ENCODE peak calls at places on chromosomes 3 and 15, in ten cellular contexts. One of them, this sample, is unnamed. For H3K9me3, the result is how much of the 10 kb centered on the place peaks cover.

GRCh38 chr15:66852064-66852905 is 150.2 kb downstream of the SMAD6 start:
- DNase-seq in transverse colon: no peak
- DNase-seq in A549: no peak
- DNase-seq in stomach: peak
- DNase-seq in GM12878: no peak
- DNase-seq in ovary: no peak
- DNase-seq in tibial nerve: no peak
- DNase-seq in HepG2: no peak
- DNase-seq in sigmoid colon: peak
- DNase-seq in H1: peak
- DNase-seq in this sample: no peak

GRCh38 chr15:81526029-81526428 is 152.0 kb upstream of the TMC3 start:
- DNase-seq in transverse colon: no peak
- DNase-seq in A549: no peak
- DNase-seq in stomach: no peak
- DNase-seq in GM12878: no peak
- DNase-seq in ovary: no peak
- DNase-seq in tibial nerve: no peak
- DNase-seq in HepG2: no peak
- DNase-seq in sigmoid colon: no peak
- DNase-seq in H1: no peak
- DNase-seq in this sample: no peak

GRCh38 chr3:50609743-50610085 is 1.9 kb downstream of the CISH start:
- DNase-seq in transverse colon: no peak
- DNase-seq in A549: no peak
- DNase-seq in stomach: no peak
- DNase-seq in GM12878: no peak
- DNase-seq in ovary: no peak
- DNase-seq in tibial nerve: no peak
- DNase-seq in HepG2: no peak
- DNase-seq in sigmoid colon: no peak
- DNase-seq in H1: no peak
- DNase-seq in this sample: no peak

GRCh38 chr15:66789029-66790025 is 87.3 kb downstream of the SMAD6 start:
- DNase-seq in transverse colon: peak
- DNase-seq in A549: peak
- DNase-seq in stomach: peak
- DNase-seq in GM12878: no peak
- DNase-seq in ovary: peak
- DNase-seq in tibial nerve: peak
- DNase-seq in HepG2: peak
- DNase-seq in sigmoid colon: no peak
- DNase-seq in H1: no peak
- DNase-seq in this sample: peak

GRCh38 chr15:87547470-87548181 is 708.9 kb downstream of the NTRK3 start:
- DNase-seq in transverse colon: no peak
- DNase-seq in A549: no peak
- DNase-seq in stomach: no peak
- DNase-seq in GM12878: no peak
- DNase-seq in ovary: no peak
- DNase-seq in tibial nerve: no peak
- DNase-seq in HepG2: no peak
- DNase-seq in sigmoid colon: no peak
- DNase-seq in H1: no peak
- DNase-seq in this sample: no peak

GRCh38 chr15:100725121-100726069 is 123.0 kb downstream of the ASB7 start:
- DNase-seq in transverse colon: no peak
- DNase-seq in A549: no peak
- DNase-seq in stomach: no peak
- DNase-seq in GM12878: no peak
- DNase-seq in ovary: no peak
- DNase-seq in tibial nerve: peak
- DNase-seq in HepG2: no peak
- DNase-seq in sigmoid colon: no peak
- DNase-seq in H1: peak
- DNase-seq in this sample: no peak

GRCh38 chr3:169668081-169668956 is 4.8 kb upstream of the MECOM start:
- DNase-seq in transverse colon: peak
- DNase-seq in A549: peak
- DNase-seq in stomach: peak
- DNase-seq in GM12878: no peak
- DNase-seq in ovary: no peak
- DNase-seq in tibial nerve: no peak
- DNase-seq in HepG2: no peak
- DNase-seq in sigmoid colon: no peak
- DNase-seq in H1: peak
- DNase-seq in this sample: no peak

GRCh38 chr3:196120291-196120951 is 38.5 kb upstream of the TFRC start:
- DNase-seq in transverse colon: no peak
- DNase-seq in A549: no peak
- DNase-seq in stomach: no peak
- DNase-seq in GM12878: no peak
- DNase-seq in ovary: peak
- DNase-seq in tibial nerve: peak
- DNase-seq in HepG2: no peak
- DNase-seq in sigmoid colon: no peak
- DNase-seq in H1: no peak
- DNase-seq in this sample: no peak

GRCh38 chr15:60004846-60005351 is 788 bp downstream of the FOXB1 start:
- DNase-seq in transverse colon: no peak
- DNase-seq in A549: peak
- DNase-seq in stomach: no peak
- DNase-seq in GM12878: no peak
- DNase-seq in ovary: no peak
- DNase-seq in tibial nerve: no peak
- DNase-seq in HepG2: no peak
- DNase-seq in sigmoid colon: no peak
- DNase-seq in H1: no peak
- DNase-seq in this sample: no peak

GRCh38 chr3:106428565-106428994 is 559.8 kb upstream of the CBLB start:
- DNase-seq in transverse colon: peak
- DNase-seq in A549: peak
- DNase-seq in stomach: no peak
- DNase-seq in GM12878: no peak
- DNase-seq in ovary: peak
- DNase-seq in tibial nerve: peak
- DNase-seq in HepG2: no peak
- DNase-seq in sigmoid colon: peak
- DNase-seq in H1: no peak
- DNase-seq in this sample: no peak

GRCh38 chr15:96086164-96086563 is 244.3 kb upstream of the NR2F2 start:
- DNase-seq in transverse colon: no peak
- DNase-seq in A549: no peak
- DNase-seq in stomach: no peak
- DNase-seq in GM12878: no peak
- DNase-seq in ovary: no peak
- DNase-seq in tibial nerve: no peak
- DNase-seq in HepG2: no peak
- DNase-seq in sigmoid colon: no peak
- DNase-seq in H1: no peak
- DNase-seq in this sample: no peak

GRCh38 chr15:64842099-64842940 is 605 bp downstream of the PLEKHO2 start:
- DNase-seq in transverse colon: no peak
- DNase-seq in A549: peak
- DNase-seq in stomach: no peak
- DNase-seq in GM12878: no peak
- DNase-seq in ovary: no peak
- DNase-seq in tibial nerve: peak
- DNase-seq in HepG2: no peak
- DNase-seq in sigmoid colon: peak
- DNase-seq in H1: no peak
- DNase-seq in this sample: no peak

GRCh38 chr15:60384526-60385127 is 13.2 kb downstream of the ANXA2 start:
- DNase-seq in transverse colon: no peak
- DNase-seq in A549: no peak
- DNase-seq in stomach: no peak
- DNase-seq in GM12878: no peak
- DNase-seq in ovary: no peak
- DNase-seq in tibial nerve: no peak
- DNase-seq in HepG2: no peak
- DNase-seq in sigmoid colon: no peak
- DNase-seq in H1: no peak
- DNase-seq in this sample: no peak

GRCh38 chr15:45026646-45027045 is 3.7 kb downstream of the SORD start:
- DNase-seq in transverse colon: no peak
- DNase-seq in A549: no peak
- DNase-seq in stomach: peak
- DNase-seq in GM12878: no peak
- DNase-seq in ovary: no peak
- DNase-seq in tibial nerve: no peak
- DNase-seq in HepG2: no peak
- DNase-seq in sigmoid colon: no peak
- DNase-seq in H1: no peak
- DNase-seq in this sample: no peak

GRCh38 chr15:45023659-45024320 is 795 bp downstream of the SORD start:
- DNase-seq in transverse colon: no peak
- DNase-seq in A549: peak
- DNase-seq in stomach: no peak
- DNase-seq in GM12878: no peak
- DNase-seq in ovary: no peak
- DNase-seq in tibial nerve: no peak
- DNase-seq in HepG2: no peak
- DNase-seq in sigmoid colon: no peak
- DNase-seq in H1: no peak
- DNase-seq in this sample: no peak

GRCh38 chr15:45027220-45027619 is 4.2 kb downstream of the SORD start:
- DNase-seq in transverse colon: no peak
- DNase-seq in A549: no peak
- DNase-seq in stomach: no peak
- DNase-seq in GM12878: no peak
- DNase-seq in ovary: no peak
- DNase-seq in tibial nerve: no peak
- DNase-seq in HepG2: no peak
- DNase-seq in sigmoid colon: no peak
- DNase-seq in H1: no peak
- DNase-seq in this sample: no peak

GRCh38 chr15:45021331-45021730 is 1.7 kb upstream of the SORD start:
- DNase-seq in transverse colon: no peak
- DNase-seq in A549: no peak
- DNase-seq in stomach: peak
- DNase-seq in GM12878: no peak
- DNase-seq in ovary: no peak
- DNase-seq in tibial nerve: no peak
- DNase-seq in HepG2: no peak
- DNase-seq in sigmoid colon: no peak
- DNase-seq in H1: no peak
- DNase-seq in this sample: no peak

GRCh38 chr15:45022871-45023658 is at the start of gene SORD:
- DNase-seq in transverse colon: peak
- DNase-seq in A549: peak
- DNase-seq in stomach: peak
- DNase-seq in GM12878: no peak
- DNase-seq in ovary: peak
- DNase-seq in tibial nerve: peak
- DNase-seq in HepG2: peak
- DNase-seq in sigmoid colon: peak
- DNase-seq in H1: peak
- DNase-seq in this sample: peak
- TF ChIP-seq POLR2A in transverse colon: no peak
- TF ChIP-seq POLR2A in A549: peak
- TF ChIP-seq POLR2A in stomach: no peak
- TF ChIP-seq POLR2A in GM12878: peak
- TF ChIP-seq POLR2A in ovary: no peak
- TF ChIP-seq POLR2A in tibial nerve: peak
- TF ChIP-seq POLR2A in HepG2: peak
- TF ChIP-seq POLR2A in sigmoid colon: no peak
- TF ChIP-seq POLR2A in H1: peak
- TF ChIP-seq POLR2A in this sample: no peak

GRCh38 chr3:152260026-152260425 is 8.7 kb upstream of the MBNL1 start:
- DNase-seq in transverse colon: no peak
- DNase-seq in A549: no peak
- DNase-seq in stomach: no peak
- DNase-seq in GM12878: no peak
- DNase-seq in ovary: no peak
- DNase-seq in tibial nerve: no peak
- DNase-seq in HepG2: peak
- DNase-seq in sigmoid colon: no peak
- DNase-seq in H1: no peak
- DNase-seq in this sample: no peak

GRCh38 chr3:152260529-152260928 is 8.2 kb upstream of the MBNL1 start:
- DNase-seq in transverse colon: no peak
- DNase-seq in A549: no peak
- DNase-seq in stomach: no peak
- DNase-seq in GM12878: no peak
- DNase-seq in ovary: no peak
- DNase-seq in tibial nerve: no peak
- DNase-seq in HepG2: no peak
- DNase-seq in sigmoid colon: no peak
- DNase-seq in H1: no peak
- DNase-seq in this sample: no peak

GRCh38 chr3:152263711-152264110 is 5.0 kb upstream of the MBNL1 start:
- DNase-seq in transverse colon: no peak
- DNase-seq in A549: no peak
- DNase-seq in stomach: no peak
- DNase-seq in GM12878: no peak
- DNase-seq in ovary: no peak
- DNase-seq in tibial nerve: no peak
- DNase-seq in HepG2: no peak
- DNase-seq in sigmoid colon: no peak
- DNase-seq in H1: no peak
- DNase-seq in this sample: no peak

GRCh38 chr3:152259480-152259879 is 9.2 kb upstream of the MBNL1 start:
- DNase-seq in transverse colon: no peak
- DNase-seq in A549: no peak
- DNase-seq in stomach: no peak
- DNase-seq in GM12878: no peak
- DNase-seq in ovary: no peak
- DNase-seq in tibial nerve: no peak
- DNase-seq in HepG2: no peak
- DNase-seq in sigmoid colon: no peak
- DNase-seq in H1: no peak
- DNase-seq in this sample: no peak

GRCh38 chr3:152261329-152261728 is 7.4 kb upstream of the MBNL1 start:
- DNase-seq in transverse colon: no peak
- DNase-seq in A549: no peak
- DNase-seq in stomach: no peak
- DNase-seq in GM12878: no peak
- DNase-seq in ovary: no peak
- DNase-seq in tibial nerve: no peak
- DNase-seq in HepG2: no peak
- DNase-seq in sigmoid colon: no peak
- DNase-seq in H1: no peak
- DNase-seq in this sample: no peak
- H3K9me3 ChIP-seq in transverse colon: under half
- H3K9me3 ChIP-seq in A549: under half
- H3K9me3 ChIP-seq in stomach: under half
- H3K9me3 ChIP-seq in GM12878: under half
- H3K9me3 ChIP-seq in ovary: under half
- H3K9me3 ChIP-seq in tibial nerve: under half
- H3K9me3 ChIP-seq in HepG2: under half
- H3K9me3 ChIP-seq in sigmoid colon: under half
- H3K9me3 ChIP-seq in H1: under half
- H3K9me3 ChIP-seq in this sample: under half

GRCh38 chr15:73540161-73540560 is 93.0 kb downstream of the NPTN start:
- DNase-seq in transverse colon: no peak
- DNase-seq in A549: peak
- DNase-seq in stomach: no peak
- DNase-seq in GM12878: no peak
- DNase-seq in ovary: no peak
- DNase-seq in tibial nerve: no peak
- DNase-seq in HepG2: no peak
- DNase-seq in sigmoid colon: no peak
- DNase-seq in H1: no peak
- DNase-seq in this sample: no peak
- TF ChIP-seq EP300 in transverse colon: no peak
- TF ChIP-seq EP300 in A549: no peak
- TF ChIP-seq EP300 in stomach: no peak
- TF ChIP-seq EP300 in GM12878: no peak
- TF ChIP-seq EP300 in ovary: no peak
- TF ChIP-seq EP300 in tibial nerve: no peak
- TF ChIP-seq EP300 in HepG2: no peak
- TF ChIP-seq EP300 in sigmoid colon: no peak
- TF ChIP-seq EP300 in H1: no peak
- TF ChIP-seq EP300 in this sample: no peak

GRCh38 chr3:37945803-37946530 is 44.6 kb upstream of the VILL start:
- DNase-seq in transverse colon: no peak
- DNase-seq in A549: peak
- DNase-seq in stomach: no peak
- DNase-seq in GM12878: no peak
- DNase-seq in ovary: no peak
- DNase-seq in tibial nerve: no peak
- DNase-seq in HepG2: no peak
- DNase-seq in sigmoid colon: no peak
- DNase-seq in H1: peak
- DNase-seq in this sample: no peak
- TF ChIP-seq POLR2A in transverse colon: no peak
- TF ChIP-seq POLR2A in A549: no peak
- TF ChIP-seq POLR2A in stomach: no peak
- TF ChIP-seq POLR2A in GM12878: no peak
- TF ChIP-seq POLR2A in ovary: no peak
- TF ChIP-seq POLR2A in tibial nerve: no peak
- TF ChIP-seq POLR2A in HepG2: no peak
- TF ChIP-seq POLR2A in sigmoid colon: no peak
- TF ChIP-seq POLR2A in H1: no peak
- TF ChIP-seq POLR2A in this sample: no peak

This sample was measured in suprapubic skin.